ENCODE peak calls at places on chromosome 9, in six cellular contexts. Z is stimulated activated CD4-positive, alpha-beta T cell treated with anti-CD3 and anti-CD28 coated beads, Interleukin-15, amount 100 ng/mL, for 1 hour; E is iris pigment epithelial cell; V is posterior cingulate gyrus; R is H54; C is sciatic nerve. Y is an unnamed sample.

GRCh38 chr9:97057651-97058050 is 18.7 kb upstream of the CTSV start:
- DNase-seq in Z (no peak), E (no peak), V (no peak), R (no peak), C (no peak), Y (no peak)

GRCh38 chr9:10534863-10535262 is 77.9 kb downstream of the PTPRD start:
- DNase-seq in Z (no peak), E (no peak), V (no peak), R (no peak), C (no peak), Y (no peak)

GRCh38 chr9:17793713-17794622 is 215.1 kb downstream of the SH3GL2 start:
- DNase-seq in Z (no peak), E (peak), V (no peak), R (no peak), C (no peak), Y (no peak)

GRCh38 chr9:96009690-96010477 is 134.4 kb downstream of the ERCC6L2 start:
- DNase-seq in Z (no peak), E (no peak), V (no peak), R (no peak), C (no peak), Y (no peak)

GRCh38 chr9:22169243-22169642 is 160.1 kb upstream of the CDKN2B start:
- DNase-seq in Z (no peak), E (peak), V (no peak), R (no peak), C (no peak), Y (no peak)

GRCh38 chr9:90142580-90142979 is 500.0 kb downstream of the DIRAS2 start:
- DNase-seq in Z (peak), E (peak), V (peak), R (no peak), C (peak), Y (no peak)

GRCh38 chr9:100679834-100680233 is 102.0 kb downstream of the CAVIN4 start:
- DNase-seq in Z (no peak), E (no peak), V (no peak), R (no peak), C (no peak), Y (no peak)

GRCh38 chr9:114484854-114485443 is 20.3 kb downstream of the WHRN start:
- DNase-seq in Z (no peak), E (peak), V (no peak), R (peak), C (no peak), Y (peak)